ENCODE peak calls at places on chromosomes 11 and 22, in five cellular contexts. T is astrocyte of the spinal cord, X is A673, G is HEK293T, L is left lung. M is an unnamed sample.

GRCh38 chr11:95228081-95228859 is 2.7 kb downstream of the SESN3 start:
- DNase-seq in T (peak; percentile 37), X (no peak), G (no peak), L (no peak), M (no peak)

GRCh38 chr22:34975721-34976120 is 90.2 kb upstream of the ISX start:
- DNase-seq in T (no peak), X (no peak), G (no peak), L (no peak), M (no peak)

GRCh38 chr11:31809857-31810778 is 1.0 kb downstream of the PAX6 start:
- DNase-seq in T (peak; percentile 62), X (peak; percentile 92), G (peak; percentile 40), L (peak; percentile 79), M (peak; percentile 32)

GRCh38 chr11:134837166-134837886 is 425.3 kb upstream of the B3GAT1 start:
- DNase-seq in T (no peak), X (no peak), G (no peak), L (no peak), M (no peak)

GRCh38 chr11:12123799-12124198 is 13.4 kb downstream of the MICAL2 start:
- DNase-seq in T (no peak), X (no peak), G (no peak), L (no peak), M (peak; percentile 61)

GRCh38 chr22:31692186-31692886 is 30.3 kb upstream of the PISD start:
- DNase-seq in T (peak; percentile 50), X (no peak), G (no peak), L (no peak), M (no peak)

GRCh38 chr11:65862191-65862735 is 2.0 kb downstream of the MUS81 start:
- DNase-seq in T (no peak), X (no peak), G (no peak), L (peak; percentile 39), M (no peak)

GRCh38 chr22:25702571-25703167 is 39.3 kb upstream of the MYO18B start:
- DNase-seq in T (no peak), X (no peak), G (no peak), L (no peak), M (no peak)

GRCh38 chr11:61532136-61533038 is 23.8 kb downstream of the LRRC10B start:
- DNase-seq in T (no peak), X (peak; percentile 70), G (peak; percentile 83), L (no peak), M (peak; percentile 44)

GRCh38 chr11:68345776-68346728 is 33.7 kb downstream of the LRP5 start:
- DNase-seq in T (no peak), X (no peak), G (no peak), L (peak; percentile 10), M (no peak)

GRCh38 chr22:46577361-46578249 is 40.2 kb upstream of the CELSR1 start:
- DNase-seq in T (no peak), X (no peak), G (no peak), L (peak; percentile 84), M (no peak)

GRCh38 chr11:122746050-122746478 is 90.5 kb downstream of the UBASH3B start:
- DNase-seq in T (no peak), X (no peak), G (no peak), L (no peak), M (no peak)

GRCh38 chr11:27873664-27874063 is 173.4 kb upstream of the BDNF start:
- DNase-seq in T (no peak), X (no peak), G (no peak), L (no peak), M (no peak)

GRCh38 chr11:63680842-63681207 is 475 bp upstream of the RTN3 start:
- DNase-seq in T (no peak), X (no peak), G (no peak), L (no peak), M (no peak)

GRCh38 chr11:43505171-43505570 is 146.5 kb downstream of the TTC17 start:
- DNase-seq in T (no peak), X (no peak), G (no peak), L (no peak), M (no peak)

GRCh38 chr11:97963528-97964331 is 1057.0 kb upstream of the CNTN5 start:
- DNase-seq in T (no peak), X (no peak), G (no peak), L (no peak), M (no peak)

GRCh38 chr22:20244744-20245576 is 23.2 kb downstream of the RTN4R start:
- DNase-seq in T (no peak), X (peak; percentile 64), G (no peak), L (no peak), M (no peak)

GRCh38 chr22:46915978-46916730 is 153.7 kb downstream of the TBC1D22A start:
- DNase-seq in T (no peak), X (no peak), G (no peak), L (no peak), M (no peak)

GRCh38 chr22:45600791-45601730 is 70.6 kb upstream of the ATXN10 start:
- DNase-seq in T (no peak), X (peak; percentile 22), G (no peak), L (no peak), M (no peak)

GRCh38 chr22:31136711-31137110 is 3.6 kb downstream of the PLA2G3 start:
- DNase-seq in T (no peak), X (no peak), G (no peak), L (no peak), M (no peak)

M was measured in cerebellar cortex.